ENCODE peak calls at places on chromosome 18, in four cellular contexts. P is mammary epithelial cell, D is WTC11, H is mesothelial cell of epicardium. F is an unnamed sample.
A peak's percentile ranks its signal among the peaks of the same experiment; 100 is the strongest.

GRCh38 chr18:62784966-62785413 is 69.6 kb downstream of the PHLPP1 start:
- DNase-seq in P (no peak), D (no peak), H (peak; percentile 45), F (peak; percentile 40)

GRCh38 chr18:28713026-28713425 is 536.1 kb upstream of the CDH2 start:
- DNase-seq in P (no peak), D (no peak), H (no peak), F (no peak)

GRCh38 chr18:35337256-35337655 is 7.0 kb downstream of the ZNF24 start:
- DNase-seq in D (no peak), P (peak; percentile 35), H (no peak), F (no peak)

GRCh38 chr18:39675358-39675757 is 2109.8 kb upstream of the CELF4 start:
- DNase-seq in H (no peak), P (no peak), D (no peak), F (peak; percentile 72)

GRCh38 chr18:34909637-34910364 is 131.4 kb upstream of the MAPRE2 start:
- DNase-seq in D (no peak), H (no peak), P (no peak), F (peak; percentile 65)

GRCh38 chr18:48059363-48060109 is 129.1 kb upstream of the SMAD2 start:
- DNase-seq in D (peak; percentile 40), H (no peak), P (no peak), F (no peak)

GRCh38 chr18:51339866-51340265 is 142.4 kb upstream of the MEX3C start:
- DNase-seq in D (no peak), P (peak; percentile 76), H (no peak), F (peak; percentile 50)

GRCh38 chr18:65748321-65748720 is 2.5 kb upstream of the CDH7 start:
- DNase-seq in H (no peak), D (no peak), P (no peak), F (no peak)

GRCh38 chr18:75261430-75262223 is 51.0 kb downstream of the TSHZ1 start:
- DNase-seq in H (no peak), D (no peak), P (no peak), F (no peak)

GRCh38 chr18:31977270-31977872 is 34.4 kb upstream of the TRAPPC8 start:
- DNase-seq in H (no peak), P (peak; percentile 32), D (peak; percentile 56), F (peak; percentile 52)

GRCh38 chr18:58218111-58218510 is 174.1 kb downstream of the NEDD4L start:
- DNase-seq in D (no peak), P (peak; percentile 77), H (no peak), F (no peak)

GRCh38 chr18:75824661-75825060 is 397.2 kb upstream of the SMIM21 start:
- DNase-seq in P (no peak), H (no peak), D (no peak), F (no peak)

GRCh38 chr18:6624729-6625308 is 104.7 kb upstream of the ARHGAP28 start:
- DNase-seq in P (peak; percentile 30), D (no peak), H (no peak), F (peak; percentile 80)

GRCh38 chr18:13222371-13223281 is 4.1 kb downstream of the LDLRAD4 start:
- DNase-seq in D (no peak), P (no peak), H (peak; percentile 64), F (peak; percentile 25)

GRCh38 chr18:33579147-33579867 is 1.3 kb downstream of the ASXL3 start:
- DNase-seq in H (no peak), P (no peak), D (no peak), F (no peak)

GRCh38 chr18:63586431-63586830 is 712 bp upstream of the SERPINB13 start:
- DNase-seq in D (no peak), P (peak; percentile 65), H (no peak), F (no peak)

GRCh38 chr18:13120967-13121586 is 97.5 kb upstream of the LDLRAD4 start:
- DNase-seq in H (no peak), P (no peak), D (no peak), F (peak; percentile 85)

GRCh38 chr18:49645196-49645595 is 83.3 kb downstream of the LIPG start:
- DNase-seq in P (no peak), D (no peak), H (no peak), F (no peak)

GRCh38 chr18:63098014-63098981 is 221.3 kb downstream of the BCL2 start:
- DNase-seq in P (no peak), D (no peak), H (no peak), F (no peak)

GRCh38 chr18:11167778-11168177 is 18.4 kb upstream of the PIEZO2 start:
- DNase-seq in H (no peak), P (no peak), D (no peak), F (peak; percentile 51)

GRCh38 chr18:64668563-64668962 is 519.7 kb upstream of the LINC00305 start:
- DNase-seq in H (no peak), P (no peak), D (no peak), F (no peak)

GRCh38 chr18:14940738-14941137 is 192.8 kb downstream of the ANKRD30B start:
- DNase-seq in H (no peak), D (no peak), P (no peak), F (no peak)

GRCh38 chr18:63578357-63578958 is 8.7 kb upstream of the SERPINB13 start:
- DNase-seq in H (peak; percentile 52), D (peak; percentile 39), P (no peak), F (peak; percentile 59)

GRCh38 chr18:37251679-37252078 is 313.9 kb downstream of the CELF4 start:
- DNase-seq in H (no peak), D (no peak), P (peak; percentile 44), F (no peak)

GRCh38 chr18:3985664-3986063 is 469.4 kb downstream of the DLGAP1 start:
- DNase-seq in D (no peak), H (no peak), P (peak; percentile 85), F (peak; percentile 56)

GRCh38 chr18:335741-336140 is 67.9 kb upstream of the THOC1 start:
- DNase-seq in P (no peak), H (no peak), D (no peak), F (no peak)

GRCh38 chr18:45324081-45324480 is 291.2 kb upstream of the SLC14A2 start:
- DNase-seq in P (no peak), D (no peak), H (no peak), F (no peak)
- TF ChIP-seq CTCF in P (no peak), D (no peak), H (no peak), F (no peak)

GRCh38 chr18:7808992-7809391 is 241.9 kb downstream of the PTPRM start:
- DNase-seq in H (no peak), P (no peak), D (no peak), F (no peak)
- TF ChIP-seq CTCF in H (no peak), P (no peak), D (no peak), F (no peak)

DNA sequence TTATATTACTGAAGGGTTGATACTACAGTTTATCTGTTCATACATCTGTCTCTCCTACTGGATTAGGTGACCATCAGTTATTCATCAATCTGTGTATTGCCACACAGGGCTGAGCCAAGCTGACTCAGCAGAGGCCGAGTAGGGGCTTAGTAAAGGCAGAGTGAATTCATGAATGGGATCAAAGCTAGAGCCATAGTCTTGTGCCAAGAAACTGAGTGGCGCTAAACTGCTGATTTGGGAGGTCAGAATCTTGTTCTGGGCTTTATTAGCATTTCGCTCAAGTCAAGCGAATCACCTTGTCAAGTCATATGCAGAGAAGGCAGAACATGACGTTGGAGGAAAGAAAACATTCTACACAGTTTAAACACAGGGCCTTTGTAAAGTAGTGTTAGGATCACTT is 34.1 kb downstream of the SOCS6 start:
- DNase-seq in P (peak; percentile 26), H (no peak), D (no peak), F (peak; percentile 64)
- TF ChIP-seq CTCF in P (no peak), H (no peak), D (no peak), F (no peak)

GRCh38 chr18:24426398-24427294 is at the start of gene IMPACT:
- DNase-seq in P (peak; percentile 76), D (peak; percentile 87), H (peak; percentile 88), F (peak; percentile 78)
- TF ChIP-seq CTCF in P (no peak), D (no peak), H (no peak), F (no peak)

GRCh38 chr18:68623342-68623741 is 91.6 kb downstream of the TMX3 start:
- DNase-seq in D (peak; percentile 61), H (peak; percentile 64), P (peak; percentile 45), F (peak; percentile 80)
- TF ChIP-seq CTCF in D (peak; percentile 60), H (peak; percentile 65), P (peak; percentile 81), F (peak; percentile 81)

DNA sequence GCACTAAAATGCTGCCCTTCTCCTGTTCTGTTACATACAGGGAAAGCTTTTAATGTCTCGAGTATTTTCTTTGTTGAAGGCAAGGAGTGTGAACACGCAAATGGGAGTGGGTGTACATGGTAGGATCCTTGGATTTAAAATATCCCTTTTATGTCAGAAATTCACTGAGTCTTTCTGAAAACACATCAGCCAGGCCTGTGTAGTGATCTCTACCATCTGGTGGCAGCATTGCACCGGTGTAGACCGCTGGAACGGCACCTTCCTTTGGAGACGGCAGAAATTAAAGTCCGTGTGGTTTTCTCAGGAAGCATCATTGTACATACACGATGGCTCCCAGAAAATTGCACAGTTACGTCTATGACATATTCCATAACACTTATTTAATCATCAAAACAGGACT is 515.8 kb downstream of the GALR1 start:
- DNase-seq in P (no peak), D (peak; percentile 66), H (peak; percentile 63), F (peak; percentile 2)
- TF ChIP-seq CTCF in P (no peak), D (no peak), H (no peak), F (peak; percentile 1)

GRCh38 chr18:55343396-55344073 is 244.5 kb downstream of the TCF4 start:
- DNase-seq in D (no peak), H (no peak), P (peak; percentile 8), F (peak; percentile 56)
- TF ChIP-seq CTCF in D (peak; percentile 39), H (peak; percentile 70), P (peak; percentile 49), F (peak; percentile 60)

GRCh38 chr18:2466978-2467377 is 104.3 kb downstream of the METTL4 start:
- DNase-seq in H (no peak), P (no peak), D (no peak), F (no peak)
- TF ChIP-seq CTCF in H (no peak), P (no peak), D (no peak), F (no peak)

DNA sequence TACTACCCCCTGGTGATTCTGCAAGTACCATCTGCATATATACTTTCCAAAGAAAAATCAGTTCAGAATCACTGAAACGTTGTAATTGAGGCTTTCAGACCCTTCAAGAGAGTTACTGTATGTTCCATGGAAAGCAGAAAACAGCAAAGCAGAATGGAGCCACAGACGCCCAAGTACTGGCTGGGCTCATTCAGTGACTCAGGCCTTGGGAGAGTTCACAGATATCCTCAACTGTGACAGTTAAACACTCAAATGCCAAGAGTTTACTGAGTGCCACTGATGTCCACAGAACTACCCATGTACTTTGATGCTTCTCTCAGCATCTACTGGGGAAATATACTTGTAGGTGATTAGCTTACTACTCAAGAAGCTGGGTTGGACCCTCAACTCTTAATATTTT is 303.4 kb downstream of the TCF4 start:
- DNase-seq in P (no peak), H (no peak), D (no peak), F (no peak)
- TF ChIP-seq CTCF in P (no peak), H (no peak), D (no peak), F (no peak)

F was measured in astrocyte of the spinal cord.